ENCODE peak calls at places on chromosomes 1 and 21, in seven cellular contexts. A is astrocyte of the cerebellum, M is uterus, U is AG04450, L is HCT116, E is fibroblast of mammary gland, V is OCI-LY7. Q is an unnamed sample.

GRCh38 chr1:21937372-21938121 is 437 bp upstream of the HSPG2 start:
- DNase-seq in V (peak; percentile 77), U (peak; percentile 47), A (peak; percentile 39), L (peak; percentile 60), M (peak; percentile 90), E (peak; percentile 68), Q (peak; percentile 81)

GRCh38 chr1:193543259-193543658 is 356.8 kb upstream of the B3GALT2 start:
- DNase-seq in E (peak; percentile 16), A (no peak), U (no peak), V (no peak), L (no peak), M (no peak), Q (no peak)

GRCh38 chr1:160550572-160551034 is 27.5 kb upstream of the SLAMF6 start:
- DNase-seq in A (no peak), L (no peak), E (no peak), M (no peak), V (peak; percentile 67), U (no peak), Q (no peak)

GRCh38 chr1:98264727-98265126 is 343.9 kb upstream of the DPYD start:
- DNase-seq in E (no peak), V (no peak), A (no peak), U (no peak), M (no peak), L (no peak), Q (no peak)

GRCh38 chr1:6891781-6892579 is 106.7 kb downstream of the CAMTA1 start:
- DNase-seq in E (peak; percentile 54), M (no peak), L (no peak), V (no peak), A (no peak), U (no peak), Q (no peak)

GRCh38 chr1:154325583-154326545 is 539 bp downstream of the ATP8B2 start:
- DNase-seq in M (peak; percentile 80), V (peak; percentile 33), L (peak; percentile 73), U (peak; percentile 73), E (peak; percentile 88), A (peak; percentile 70), Q (peak; percentile 78)

GRCh38 chr1:109386054-109386717 is 11.5 kb downstream of the SORT1 start:
- DNase-seq in L (no peak), V (no peak), A (no peak), E (no peak), M (no peak), U (no peak), Q (no peak)

GRCh38 chr1:162219461-162219860 is 150.0 kb downstream of the NOS1AP start:
- DNase-seq in L (no peak), M (no peak), V (no peak), E (no peak), U (no peak), A (no peak), Q (no peak)

GRCh38 chr21:34967509-34968289 is 81.4 kb downstream of the RUNX1 start:
- DNase-seq in V (no peak), U (no peak), E (peak; percentile 31), A (no peak), M (no peak), L (no peak), Q (peak; percentile 31)

GRCh38 chr21:37557261-37557950 is 190.8 kb downstream of the DYRK1A start:
- DNase-seq in U (no peak), E (no peak), M (no peak), A (no peak), L (no peak), V (peak; percentile 63), Q (no peak)

GRCh38 chr1:44103270-44104131 is 15.1 kb upstream of the KLF17 start:
- DNase-seq in V (no peak), A (no peak), U (no peak), M (no peak), E (peak; percentile 16), L (peak; percentile 18), Q (peak; percentile 5)

GRCh38 chr1:96995351-96995750 is 273.8 kb downstream of the PTBP2 start:
- DNase-seq in V (no peak), L (no peak), E (no peak), M (no peak), A (no peak), U (no peak), Q (no peak)

GRCh38 chr1:20685099-20685662 is 24.0 kb upstream of the DDOST start:
- DNase-seq in U (no peak), V (no peak), L (no peak), M (peak; percentile 35), A (no peak), E (no peak), Q (no peak)

DNA sequence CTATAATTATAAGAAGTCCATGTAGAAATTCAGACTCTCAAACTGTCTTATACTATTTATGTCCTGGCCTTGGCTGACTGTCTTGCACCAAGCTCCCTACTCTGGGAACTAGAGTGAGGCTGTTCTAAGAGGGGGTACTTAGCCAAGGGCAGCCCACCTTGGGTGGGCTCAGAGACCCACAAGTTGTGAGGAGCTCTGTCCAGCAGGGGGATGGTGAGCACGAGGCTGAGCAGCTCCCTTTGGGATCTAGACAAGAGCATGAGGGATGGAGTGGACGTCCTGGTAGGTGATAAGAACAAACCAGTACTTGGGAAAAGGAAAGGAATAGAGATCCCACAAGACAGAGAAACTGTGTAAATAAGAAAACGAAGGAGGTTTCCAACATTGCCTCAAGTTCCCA is 127.1 kb upstream of the SLC44A3 start:
- DNase-seq in V (no peak), A (no peak), U (no peak), M (no peak), E (no peak), L (no peak), Q (no peak)
- TF ChIP-seq CTCF in V (no peak), A (no peak), U (no peak), M (no peak), E (no peak), L (no peak), Q (no peak)

GRCh38 chr1:3533051-3534048 is 78.0 kb downstream of the MEGF6 start:
- DNase-seq in M (no peak), E (no peak), U (no peak), L (no peak), V (no peak), A (no peak), Q (no peak)
- TF ChIP-seq CTCF in M (no peak), E (no peak), U (no peak), L (no peak), V (no peak), A (no peak), Q (no peak)

GRCh38 chr1:119371800-119372199 is 3.2 kb downstream of the HAO2 start:
- DNase-seq in A (no peak), M (no peak), L (no peak), U (no peak), V (no peak), E (no peak), Q (no peak)

GRCh38 chr1:119374208-119374877 is 5.8 kb downstream of the HAO2 start:
- DNase-seq in U (no peak), M (no peak), V (no peak), L (no peak), E (no peak), A (no peak), Q (no peak)

GRCh38 chr1:119370748-119371147 is 2.2 kb downstream of the HAO2 start:
- DNase-seq in L (no peak), A (no peak), V (no peak), E (no peak), M (no peak), U (no peak), Q (no peak)

GRCh38 chr1:119373465-119373864 is 4.9 kb downstream of the HAO2 start:
- DNase-seq in L (no peak), U (no peak), M (no peak), A (no peak), E (peak; percentile 54), V (no peak), Q (no peak)

GRCh38 chr1:119372493-119373086 is 4.0 kb downstream of the HAO2 start:
- DNase-seq in L (peak; percentile 49), U (no peak), V (peak; percentile 15), M (no peak), A (no peak), E (peak; percentile 37), Q (peak; percentile 30)
- TF ChIP-seq CTCF in L (peak; percentile 10), U (no peak), V (peak; percentile 23), M (no peak), A (no peak), E (no peak), Q (no peak)

DNA sequence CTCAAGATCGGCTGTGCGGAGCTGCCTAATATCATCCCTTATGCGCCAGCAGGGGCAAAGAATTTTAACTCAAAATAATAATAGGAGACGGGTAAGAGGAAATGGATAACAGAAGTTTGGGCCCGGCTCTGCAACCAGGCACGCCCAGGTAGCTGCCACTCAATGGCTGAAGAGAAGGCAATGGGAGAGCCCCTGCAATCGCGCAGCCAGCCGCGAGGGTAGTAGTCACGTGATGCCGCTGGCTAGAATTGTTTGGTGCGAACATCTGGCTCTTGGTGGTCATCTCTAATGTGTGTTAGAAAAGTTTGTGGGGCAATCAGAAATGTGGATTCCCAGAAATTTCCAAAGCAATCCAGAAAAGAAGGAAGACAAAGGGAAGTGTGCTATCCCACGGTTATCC is 12.3 kb downstream of the BARHL2 start:
- DNase-seq in E (no peak), L (no peak), V (no peak), M (no peak), U (no peak), A (no peak), Q (no peak)
- TF ChIP-seq CTCF in E (no peak), L (no peak), V (no peak), M (no peak), U (no peak), A (no peak), Q (no peak)

DNA sequence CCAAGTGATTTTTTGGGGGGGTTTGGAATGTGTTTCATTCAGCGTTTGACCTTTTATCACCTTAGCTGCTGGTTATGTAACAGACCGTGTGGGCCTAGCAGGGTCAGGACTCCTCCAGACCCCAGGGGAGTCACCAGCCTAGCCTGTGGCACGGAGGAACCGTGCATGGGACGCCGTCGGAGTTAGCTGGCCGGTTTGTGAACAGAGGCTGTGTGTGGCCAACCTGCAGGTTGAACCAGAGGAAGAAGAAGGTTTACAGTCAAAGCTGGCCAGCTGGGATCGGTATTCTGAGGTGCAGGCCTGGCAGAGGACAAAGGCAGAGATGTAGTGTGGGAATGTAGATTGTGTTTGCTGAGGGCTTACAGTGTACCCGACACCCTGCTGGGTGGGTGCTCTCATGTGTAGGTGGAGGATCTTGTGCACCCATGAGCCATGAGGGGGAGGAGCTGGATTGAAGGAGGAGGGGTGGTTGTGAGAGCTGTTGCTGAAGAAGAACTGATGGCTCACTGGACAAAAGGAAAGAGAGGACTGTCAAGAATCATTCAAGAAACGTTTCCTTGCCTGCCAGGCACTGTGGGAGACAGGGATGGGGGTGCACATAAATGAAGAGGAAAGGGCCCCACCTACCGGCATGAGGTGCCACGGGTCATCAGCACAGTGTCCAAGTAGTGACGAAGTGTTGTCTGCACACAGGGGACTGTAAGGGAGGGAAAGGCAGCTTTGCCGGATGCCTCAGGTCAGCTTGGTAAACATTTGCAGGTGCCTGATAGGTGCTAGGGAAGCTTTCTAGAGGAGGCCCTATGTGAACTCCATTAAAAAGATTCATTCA is 40.0 kb upstream of the PWP2 start:
- DNase-seq in L (no peak), V (no peak), A (no peak), M (no peak), E (peak; percentile 29), U (no peak), Q (no peak)
- TF ChIP-seq CTCF in L (no peak), V (peak; percentile 31), A (no peak), M (no peak), E (peak; percentile 19), U (no peak), Q (no peak)

GRCh38 chr21:33542640-33543504 is at the start of gene SON:
- DNase-seq in L (peak; percentile 96), A (peak; percentile 98), U (peak; percentile 97), M (peak; percentile 97), E (peak; percentile 98), V (peak; percentile 98), Q (peak; percentile 96)
- TF ChIP-seq CTCF in L (no peak), A (no peak), U (no peak), M (no peak), E (no peak), V (no peak), Q (no peak)